ENCODE peak calls at places on chromosomes 16 and 17, in six cellular contexts. One of them, this sample, is unnamed.

GRCh38 chr16:1443980-1444729 is at the start of gene CCDC154:
- ATAC-seq in HepG2: peak
- ATAC-seq in A549: peak
- ATAC-seq in GM12878: peak
- ATAC-seq in upper lobe of left lung: no peak
- ATAC-seq in K562: no peak
- ATAC-seq in this sample: no peak

GRCh38 chr17:65627892-65628622 is 66.6 kb upstream of the AXIN2 start:
- ATAC-seq in K562: no peak
- ATAC-seq in A549: peak
- ATAC-seq in GM12878: no peak
- ATAC-seq in upper lobe of left lung: peak
- ATAC-seq in HepG2: peak
- ATAC-seq in this sample: peak

GRCh38 chr17:68107373-68107772 is 71.8 kb downstream of the KPNA2 start:
- ATAC-seq in K562: no peak
- ATAC-seq in A549: no peak
- ATAC-seq in GM12878: no peak
- ATAC-seq in upper lobe of left lung: no peak
- ATAC-seq in HepG2: no peak
- ATAC-seq in this sample: no peak

GRCh38 chr16:30948956-30949654 is at the start of gene ORAI3:
- ATAC-seq in A549: peak
- ATAC-seq in GM12878: peak
- ATAC-seq in K562: peak
- ATAC-seq in upper lobe of left lung: peak
- ATAC-seq in HepG2: peak
- ATAC-seq in this sample: peak

GRCh38 chr17:75370288-75370687 is 35.2 kb downstream of the GRB2 start:
- ATAC-seq in A549: no peak
- ATAC-seq in HepG2: no peak
- ATAC-seq in K562: no peak
- ATAC-seq in upper lobe of left lung: no peak
- ATAC-seq in GM12878: no peak
- ATAC-seq in this sample: peak

GRCh38 chr17:40345161-40346034 is 19.1 kb downstream of the GJD3 start:
- ATAC-seq in upper lobe of left lung: peak
- ATAC-seq in K562: peak
- ATAC-seq in A549: peak
- ATAC-seq in GM12878: no peak
- ATAC-seq in HepG2: peak
- ATAC-seq in this sample: peak

GRCh38 chr16:88009566-88010342 is 58.5 kb downstream of the BANP start:
- ATAC-seq in A549: no peak
- ATAC-seq in GM12878: no peak
- ATAC-seq in upper lobe of left lung: no peak
- ATAC-seq in HepG2: no peak
- ATAC-seq in K562: no peak
- ATAC-seq in this sample: no peak

GRCh38 chr17:4574448-4575045 is 9.8 kb upstream of the SMTNL2 start:
- ATAC-seq in HepG2: no peak
- ATAC-seq in A549: no peak
- ATAC-seq in upper lobe of left lung: peak
- ATAC-seq in GM12878: no peak
- ATAC-seq in K562: no peak
- ATAC-seq in this sample: no peak

DNA sequence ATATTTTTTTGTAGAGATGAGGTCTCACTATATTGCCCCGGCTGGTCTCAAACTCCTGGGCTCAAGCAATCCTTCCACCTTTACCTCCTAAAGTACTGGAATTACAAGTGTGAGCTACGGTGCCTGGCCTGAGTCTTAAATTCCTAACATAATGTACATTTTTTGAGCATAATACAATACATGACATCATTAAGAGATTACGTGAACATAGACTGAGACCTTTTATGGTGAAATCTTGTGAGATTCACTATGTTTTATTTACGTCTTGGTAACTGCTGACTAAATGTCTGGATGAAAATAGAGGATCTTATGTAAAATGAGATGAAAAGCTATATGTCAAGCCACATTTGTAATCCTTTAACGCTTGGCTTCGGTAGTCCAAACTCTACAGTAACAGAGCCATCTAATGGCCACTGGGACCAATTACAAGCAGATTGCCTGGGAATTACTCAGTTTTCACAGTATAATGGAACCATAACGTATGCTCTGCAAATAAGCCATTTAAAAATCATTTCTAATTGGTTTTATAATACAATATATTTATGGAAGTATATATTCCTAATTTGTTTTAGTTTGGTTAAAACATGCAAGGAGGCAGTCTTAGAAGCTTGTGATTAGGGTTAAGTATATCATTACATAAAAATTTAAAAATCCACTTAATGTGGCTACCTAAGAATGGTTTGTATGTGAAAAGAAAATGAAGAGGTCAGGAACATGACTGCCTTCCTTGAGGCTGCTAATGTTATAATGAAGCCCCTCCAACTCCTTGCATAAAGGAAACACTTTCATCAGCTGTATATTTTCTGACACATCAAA is 8.1 kb upstream of the EFCAB13 start:
- ATAC-seq in HepG2: peak
- ATAC-seq in K562: peak
- ATAC-seq in A549: peak
- ATAC-seq in upper lobe of left lung: peak
- ATAC-seq in GM12878: peak
- ATAC-seq in this sample: peak
- TF ChIP-seq EP300 in HepG2: no peak
- TF ChIP-seq EP300 in K562: no peak
- TF ChIP-seq EP300 in A549: no peak
- TF ChIP-seq EP300 in upper lobe of left lung: no peak
- TF ChIP-seq EP300 in GM12878: no peak
- TF ChIP-seq EP300 in this sample: no peak

GRCh38 chr16:3027983-3028715 is 4.3 kb downstream of the THOC6 start:
- ATAC-seq in HepG2: peak
- ATAC-seq in A549: peak
- ATAC-seq in upper lobe of left lung: peak
- ATAC-seq in K562: peak
- ATAC-seq in GM12878: peak
- ATAC-seq in this sample: peak
- H3K4me3 ChIP-seq in HepG2: peak
- H3K4me3 ChIP-seq in A549: no peak
- H3K4me3 ChIP-seq in upper lobe of left lung: no peak
- H3K4me3 ChIP-seq in K562: no peak
- H3K4me3 ChIP-seq in GM12878: no peak
- H3K4me3 ChIP-seq in this sample: no peak

GRCh38 chr17:8151641-8152111 is 528 bp downstream of the PER1 start:
- ATAC-seq in K562: no peak
- ATAC-seq in A549: no peak
- ATAC-seq in HepG2: no peak
- ATAC-seq in GM12878: no peak
- ATAC-seq in upper lobe of left lung: peak
- ATAC-seq in this sample: peak
- TF ChIP-seq EP300 in K562: no peak
- TF ChIP-seq EP300 in A549: no peak
- TF ChIP-seq EP300 in HepG2: no peak
- TF ChIP-seq EP300 in GM12878: no peak
- TF ChIP-seq EP300 in upper lobe of left lung: peak
- TF ChIP-seq EP300 in this sample: peak

DNA sequence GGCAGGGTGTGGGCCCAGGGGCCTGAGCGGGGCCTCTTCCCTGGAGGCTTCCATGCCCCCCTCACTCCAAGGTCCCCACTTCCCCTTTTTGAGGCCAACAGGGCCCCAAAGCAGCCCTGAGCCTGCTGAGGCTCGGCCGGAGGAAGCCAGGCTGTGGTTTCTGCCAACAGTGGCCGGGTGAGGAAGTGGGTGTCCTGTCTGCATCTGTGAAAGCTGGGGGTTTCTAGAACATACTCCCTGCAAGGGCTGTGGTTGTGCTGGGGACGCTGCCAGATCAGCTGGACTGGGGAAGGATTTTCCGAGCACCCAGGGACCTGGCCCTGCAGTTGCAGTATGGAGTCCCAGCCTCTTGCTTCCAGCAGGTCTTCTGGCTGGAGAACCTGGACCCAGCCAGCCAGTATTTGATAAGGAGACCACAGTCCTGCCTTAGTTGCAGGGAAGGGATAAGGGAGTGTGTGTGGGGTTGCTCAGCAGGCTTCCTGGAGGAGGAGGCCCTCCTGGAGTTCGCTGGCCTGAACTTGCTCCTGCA is 15.7 kb downstream of the ADCY7 start:
- ATAC-seq in GM12878: peak
- ATAC-seq in upper lobe of left lung: peak
- ATAC-seq in A549: no peak
- ATAC-seq in HepG2: peak
- ATAC-seq in K562: peak
- ATAC-seq in this sample: peak
- H3K4me3 ChIP-seq in GM12878: peak
- H3K4me3 ChIP-seq in upper lobe of left lung: no peak
- H3K4me3 ChIP-seq in A549: no peak
- H3K4me3 ChIP-seq in HepG2: peak
- H3K4me3 ChIP-seq in K562: no peak
- H3K4me3 ChIP-seq in this sample: no peak

DNA sequence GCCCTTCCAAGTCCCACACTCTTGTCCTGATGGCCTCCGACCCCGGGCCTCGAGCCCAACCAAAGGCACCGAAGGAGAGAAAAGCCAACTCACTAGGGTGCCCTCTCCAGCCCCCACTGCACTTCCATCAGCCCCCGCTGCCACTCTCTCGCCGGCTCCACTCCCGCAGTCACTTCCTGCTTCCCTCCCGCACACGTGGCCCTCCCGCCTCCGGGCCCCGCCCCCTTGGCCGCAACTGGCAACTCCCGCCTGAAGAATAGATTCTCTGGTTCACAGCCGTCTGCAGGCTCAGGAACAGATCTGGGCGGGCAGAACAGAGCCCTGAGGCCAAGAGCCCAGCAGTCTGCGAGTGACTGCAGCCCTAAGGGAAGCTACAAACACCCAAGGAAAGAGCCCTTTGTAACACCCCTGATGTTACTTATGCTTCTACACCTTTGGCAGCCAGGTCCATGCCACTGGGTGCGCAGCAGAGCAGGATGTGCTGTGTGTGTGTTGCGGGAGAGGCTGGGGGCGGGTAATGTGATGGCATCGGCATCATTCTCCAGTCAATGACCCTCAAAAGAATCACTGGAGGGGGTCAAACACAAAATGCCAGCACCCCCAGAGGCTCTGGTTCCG is at the start of gene SLC39A11:
- ATAC-seq in upper lobe of left lung: peak
- ATAC-seq in HepG2: peak
- ATAC-seq in K562: peak
- ATAC-seq in GM12878: peak
- ATAC-seq in A549: peak
- ATAC-seq in this sample: peak
- TF ChIP-seq EP300 in upper lobe of left lung: no peak
- TF ChIP-seq EP300 in HepG2: peak
- TF ChIP-seq EP300 in K562: no peak
- TF ChIP-seq EP300 in GM12878: no peak
- TF ChIP-seq EP300 in A549: no peak
- TF ChIP-seq EP300 in this sample: no peak